ENCODE peak calls at places on chromosomes 11 and 22, in five cellular contexts. W is NCI-H2171 treated with DMSO at 0.1 percent for 48 hours, A is lower lobe of right lung, K is pancreas, T is cardiac fibroblast. Y is an unnamed sample.
A peak's percentile ranks its signal among the peaks of the same experiment; 100 is the strongest.

GRCh38 chr11:6377902-6378694 is 12.2 kb upstream of the SMPD1 start:
- DNase-seq in W (no peak), A (no peak), K (no peak), T (peak; percentile 31), Y (no peak)

GRCh38 chr11:130653838-130654601 is 205.6 kb downstream of the ADAMTS15 start:
- DNase-seq in W (peak; percentile 82), A (peak; percentile 84), K (peak; percentile 57), T (peak; percentile 46), Y (no peak)

GRCh38 chr11:78510597-78510996 is 64.1 kb downstream of the NARS2 start:
- DNase-seq in W (no peak), A (no peak), K (no peak), T (no peak), Y (no peak)

GRCh38 chr11:72831521-72832300 is 17.5 kb downstream of the ATG16L2 start:
- DNase-seq in W (peak; percentile 86), A (peak; percentile 85), K (peak; percentile 77), T (peak; percentile 85), Y (peak; percentile 60)

GRCh38 chr11:78000193-78000592 is 5.7 kb upstream of the INTS4 start:
- DNase-seq in W (peak; percentile 89), A (no peak), K (peak; percentile 64), T (peak; percentile 85), Y (peak; percentile 67)

GRCh38 chr11:68035266-68035876 is 3.5 kb upstream of the TCIRG1 start:
- DNase-seq in W (no peak), A (no peak), K (no peak), T (no peak), Y (no peak)

GRCh38 chr11:71251159-71251721 is 1.1 kb downstream of the SHANK2 start:
- DNase-seq in W (peak; percentile 30), A (peak; percentile 61), K (peak; percentile 63), T (peak; percentile 3), Y (no peak)

GRCh38 chr22:25987948-25988347 is 181.3 kb upstream of the SEZ6L start:
- DNase-seq in W (no peak), A (no peak), K (no peak), T (no peak), Y (no peak)

GRCh38 chr11:61516675-61517516 is 8.3 kb downstream of the LRRC10B start:
- DNase-seq in W (no peak), A (no peak), K (no peak), T (peak; percentile 33), Y (no peak)

GRCh38 chr11:84526250-84526649 is 1100.9 kb downstream of the DLG2 start:
- DNase-seq in W (no peak), A (no peak), K (no peak), T (no peak), Y (no peak)

GRCh38 chr22:41831828-41832552 is 915 bp upstream of the SREBF2 start:
- DNase-seq in W (peak; percentile 66), A (no peak), K (no peak), T (peak; percentile 11), Y (peak; percentile 26)

GRCh38 chr11:115980336-115980735 is 476.1 kb upstream of the CADM1 start:
- DNase-seq in W (no peak), A (no peak), K (no peak), T (no peak), Y (no peak)

GRCh38 chr22:27801197-27801615 is 350 bp downstream of the MN1 start:
- DNase-seq in W (peak; percentile 36), A (no peak), K (no peak), T (peak; percentile 56), Y (peak; percentile 29)

GRCh38 chr11:21582791-21583190 is 610.1 kb upstream of the ANO5 start:
- DNase-seq in W (no peak), A (no peak), K (no peak), T (no peak), Y (no peak)

GRCh38 chr11:45094958-45095690 is 51.3 kb upstream of the PRDM11 start:
- DNase-seq in W (peak; percentile 59), A (no peak), K (no peak), T (no peak), Y (no peak)

GRCh38 chr22:48667289-48667688 is 1160.4 kb downstream of the BRD1 start:
- DNase-seq in W (no peak), A (no peak), K (no peak), T (no peak), Y (no peak)

GRCh38 chr11:2296913-2297622 is 4.7 kb downstream of the C11orf21 start:
- DNase-seq in W (no peak), A (no peak), K (no peak), T (no peak), Y (no peak)

GRCh38 chr11:73995247-73995646 is 12.6 kb upstream of the UCP2 start:
- DNase-seq in W (no peak), A (no peak), K (no peak), T (peak; percentile 16), Y (no peak)

GRCh38 chr11:127890026-127890611 is 697.2 kb downstream of the ETS1 start:
- DNase-seq in W (no peak), A (no peak), K (no peak), T (peak; percentile 44), Y (peak; percentile 53)

GRCh38 chr11:117993988-117994741 is 8.0 kb downstream of the IL10RA start:
- DNase-seq in W (no peak), A (peak; percentile 55), K (no peak), T (no peak), Y (no peak)

GRCh38 chr11:22787565-22788162 is 41.9 kb downstream of the SVIP start:
- DNase-seq in W (peak; percentile 84), A (no peak), K (peak; percentile 8), T (peak; percentile 73), Y (peak; percentile 34)

GRCh38 chr22:37501610-37502341 is 15.6 kb upstream of the MFNG start:
- DNase-seq in W (no peak), A (peak; percentile 70), K (peak; percentile 96), T (peak; percentile 92), Y (peak; percentile 68)

GRCh38 chr11:126088999-126089398 is 26.3 kb upstream of the CDON start:
- DNase-seq in W (no peak), A (no peak), K (no peak), T (no peak), Y (no peak)

GRCh38 chr22:44085743-44086741 is 61.9 kb downstream of the PARVB start:
- DNase-seq in W (peak; percentile 60), A (peak; percentile 53), K (peak; percentile 61), T (peak; percentile 72), Y (peak; percentile 45)

GRCh38 chr11:131579932-131580387 is 209.5 kb downstream of the NTM start:
- DNase-seq in W (peak; percentile 2), A (no peak), K (no peak), T (peak; percentile 7), Y (peak; percentile 12)

Y was measured in HCEC 1CT.